ENCODE peak calls at places on chromosomes 12 and 14, in ten cellular contexts. I is uterus, G is HFFc6, T is heart left ventricle, V is progenitor cell of endocrine pancreas, M is H9, K is WTC11, S is endothelial cell, F is OCI-LY7, W is gastrocnemius medialis. X is an unnamed sample.

GRCh38 chr14:89841855-89842254 is 112.7 kb downstream of the EFCAB11 start:
- DNase-seq in I (no peak), G (no peak), T (no peak), V (no peak), M (peak; percentile 56), K (peak; percentile 44), S (no peak), F (no peak), W (no peak), X (no peak)

GRCh38 chr14:104586832-104587620 is 7.5 kb downstream of the C14orf180 start:
- DNase-seq in I (no peak), G (no peak), T (peak; percentile 91), V (no peak), M (no peak), K (no peak), S (no peak), F (no peak), W (peak; percentile 57), X (no peak)

GRCh38 chr14:67949771-67950170 is 130.2 kb downstream of the RAD51B start:
- DNase-seq in I (no peak), G (no peak), T (no peak), V (no peak), M (no peak), K (no peak), S (no peak), F (no peak), W (no peak), X (no peak)

GRCh38 chr14:23544511-23545447 is 6.8 kb downstream of the ZFHX2 start:
- DNase-seq in I (no peak), G (no peak), T (peak; percentile 62), V (no peak), M (peak; percentile 91), K (peak; percentile 86), S (no peak), F (no peak), W (peak; percentile 57), X (no peak)

GRCh38 chr14:94394025-94394493 is 5.7 kb upstream of the SERPINA1 start:
- DNase-seq in I (no peak), G (no peak), T (no peak), V (no peak), M (no peak), K (no peak), S (no peak), F (no peak), W (no peak), X (no peak)

GRCh38 chr12:92070864-92071445 is 74.7 kb downstream of the BTG1 start:
- DNase-seq in I (peak; percentile 56), G (no peak), T (no peak), V (no peak), M (no peak), K (no peak), S (no peak), F (no peak), W (no peak), X (no peak)

GRCh38 chr14:24058951-24059475 is 7.2 kb downstream of the CARMIL3 start:
- DNase-seq in I (no peak), G (no peak), T (no peak), V (no peak), M (peak; percentile 59), K (peak; percentile 39), S (no peak), F (no peak), W (no peak), X (no peak)

GRCh38 chr14:92785601-92786426 is 8.3 kb upstream of the GOLGA5 start:
- DNase-seq in I (peak; percentile 38), G (peak; percentile 78), T (peak; percentile 72), V (no peak), M (peak; percentile 29), K (no peak), S (no peak), F (no peak), W (no peak), X (peak; percentile 47)

GRCh38 chr14:93343266-93343665 is 3.7 kb upstream of the COX8C start:
- DNase-seq in I (no peak), G (no peak), T (no peak), V (no peak), M (no peak), K (no peak), S (no peak), F (no peak), W (no peak), X (no peak)

GRCh38 chr12:27014859-27015729 is 910 bp upstream of the TM7SF3 start:
- DNase-seq in I (no peak), G (no peak), T (no peak), V (no peak), M (no peak), K (no peak), S (no peak), F (peak; percentile 9), W (no peak), X (no peak)

GRCh38 chr12:546920-547845 is 87.4 kb downstream of the B4GALNT3 start:
- DNase-seq in I (peak; percentile 67), G (peak; percentile 29), T (peak; percentile 70), V (peak; percentile 87), M (peak; percentile 84), K (peak; percentile 81), S (peak; percentile 87), F (peak; percentile 75), W (no peak), X (no peak)

GRCh38 chr12:80702889-80703605 is 4.4 kb upstream of the MYF6 start:
- DNase-seq in I (no peak), G (peak; percentile 44), T (no peak), V (no peak), M (no peak), K (no peak), S (no peak), F (peak; percentile 3), W (peak; percentile 80), X (peak; percentile 24)

GRCh38 chr12:53208877-53209463 is 1.9 kb upstream of the ITGB7 start:
- DNase-seq in I (no peak), G (no peak), T (no peak), V (no peak), M (no peak), K (no peak), S (no peak), F (peak; percentile 51), W (no peak), X (no peak)

GRCh38 chr14:96120392-96120791 is 81.2 kb downstream of the C14orf132 start:
- DNase-seq in I (no peak), G (no peak), T (no peak), V (no peak), M (peak; percentile 5), K (no peak), S (no peak), F (no peak), W (no peak), X (no peak)

GRCh38 chr12:47102845-47103666 is 23.3 kb upstream of the AMIGO2 start:
- DNase-seq in I (peak; percentile 76), G (peak; percentile 98), T (no peak), V (no peak), M (no peak), K (no peak), S (no peak), F (no peak), W (no peak), X (peak; percentile 100)

GRCh38 chr14:56487090-56487667 is 92.4 kb upstream of the TMEM260 start:
- DNase-seq in I (no peak), G (peak; percentile 32), T (no peak), V (no peak), M (no peak), K (no peak), S (no peak), F (no peak), W (no peak), X (no peak)

GRCh38 chr14:78614651-78615050 is 444.5 kb downstream of the NRXN3 start:
- DNase-seq in I (no peak), G (no peak), T (no peak), V (no peak), M (no peak), K (no peak), S (no peak), F (no peak), W (no peak), X (no peak)

GRCh38 chr12:63753743-63754142 is 26.0 kb upstream of the RXYLT1 start:
- DNase-seq in I (no peak), G (no peak), T (no peak), V (no peak), M (no peak), K (no peak), S (no peak), F (no peak), W (no peak), X (no peak)
- TF ChIP-seq CTCF in I (no peak), G (peak; percentile 58), T (no peak), V (no peak), M (peak; percentile 49), K (no peak), S (no peak), F (no peak), W (no peak), X (peak; percentile 34)

DNA sequence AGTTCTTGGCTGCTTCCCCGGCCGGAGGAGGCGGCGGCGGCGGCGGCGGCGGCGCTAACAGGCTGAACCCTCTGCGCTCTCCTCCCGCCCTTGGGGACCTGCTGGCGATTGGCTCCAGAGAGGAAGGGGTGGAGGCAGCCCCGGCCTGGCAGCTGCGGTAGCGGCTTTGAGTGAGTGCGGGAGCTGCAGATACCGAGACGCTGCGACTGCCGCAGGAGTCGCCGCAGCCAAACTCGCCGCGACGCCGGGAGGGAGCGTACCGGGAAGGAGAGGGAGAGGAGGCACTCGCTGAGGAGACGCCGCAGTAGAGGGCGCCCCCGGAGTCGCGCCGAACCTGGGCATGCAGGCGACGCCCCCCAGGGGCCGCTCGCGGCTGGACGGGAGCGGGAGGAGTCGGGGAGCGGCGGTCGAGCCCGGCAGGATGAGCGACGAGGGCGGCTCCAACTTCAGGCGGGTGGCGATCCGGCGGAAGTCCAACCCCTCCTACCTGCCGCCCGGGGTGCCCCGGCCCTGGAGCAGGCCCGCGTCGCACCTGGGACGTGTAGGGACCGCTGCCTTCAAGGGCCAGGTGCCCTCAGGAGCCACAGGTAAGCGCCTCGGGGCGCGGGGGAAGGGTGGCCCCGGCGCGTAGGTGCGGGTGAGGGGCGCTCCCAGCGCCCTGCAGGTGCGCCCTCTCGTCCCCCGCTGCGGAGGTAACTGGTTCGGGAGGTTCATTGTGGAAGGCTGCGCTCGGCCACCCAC is at the start of gene FGD4:
- DNase-seq in I (peak; percentile 74), G (peak; percentile 53), T (peak; percentile 95), V (peak; percentile 96), M (peak; percentile 95), K (peak; percentile 91), S (peak; percentile 81), F (peak; percentile 88), W (peak; percentile 91), X (no peak)
- TF ChIP-seq CTCF in I (peak; percentile 37), G (peak; percentile 67), T (peak; percentile 27), V (peak; percentile 73), M (peak; percentile 69), K (peak; percentile 35), S (peak; percentile 43), F (peak; percentile 83), W (peak; percentile 54), X (peak; percentile 32)

GRCh38 chr12:121132601-121133481 is at the start of gene P2RX7:
- DNase-seq in I (peak; percentile 71), G (peak; percentile 34), T (peak; percentile 74), V (no peak), M (peak; percentile 89), K (peak; percentile 45), S (peak; percentile 46), F (peak; percentile 44), W (peak; percentile 54), X (peak; percentile 3)
- TF ChIP-seq CTCF in I (no peak), G (peak; percentile 17), T (no peak), V (no peak), M (peak; percentile 14), K (no peak), S (no peak), F (no peak), W (no peak), X (peak; percentile 18)

DNA sequence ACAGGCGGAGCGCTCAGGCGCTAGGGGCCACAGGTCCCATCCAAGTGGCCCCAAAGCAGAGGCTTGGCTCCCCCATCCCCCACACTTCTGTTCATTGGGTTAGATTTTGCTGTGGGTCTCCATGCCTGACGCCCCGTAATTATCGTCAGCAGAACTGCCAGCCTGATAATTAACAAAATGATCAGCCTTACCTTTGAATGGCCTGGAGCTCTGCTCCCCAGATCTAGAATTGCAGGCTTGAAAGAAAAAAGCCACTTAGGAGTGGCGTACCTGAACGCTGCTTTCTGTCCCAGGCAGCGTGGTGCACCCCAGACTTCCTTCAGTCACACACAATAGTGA is 28.7 kb upstream of the LRP1-AS start:
- DNase-seq in I (no peak), G (no peak), T (no peak), V (no peak), M (no peak), K (no peak), S (no peak), F (no peak), W (no peak), X (no peak)
- TF ChIP-seq CTCF in I (no peak), G (peak; percentile 53), T (no peak), V (no peak), M (peak; percentile 28), K (no peak), S (peak; percentile 34), F (peak; percentile 52), W (no peak), X (no peak)